ENCODE peak calls at places on chromosomes 5 and 9, in four cellular contexts. V is iPS-NIHi11; L is AG08396; W is stimulated activated CD8-positive, alpha-beta memory T cell treated with anti-CD3 and anti-CD28 coated beads, Interleukin-4, amount 100 ng/mL, for 24 hours. O is an unnamed sample.

GRCh38 chr5:111144352-111144930 is 52.3 kb downstream of the WDR36 start:
- DNase-seq in L (no peak), V (no peak), W (no peak), O (no peak)

GRCh38 chr9:278651-279050 is 64.0 kb downstream of the DOCK8 start:
- DNase-seq in W (no peak), V (no peak), L (no peak), O (no peak)

GRCh38 chr9:91750343-91750742 is 199.7 kb downstream of the ROR2 start:
- DNase-seq in W (no peak), V (no peak), L (no peak), O (no peak)

GRCh38 chr5:81232449-81233079 is 558 bp upstream of the CKMT2 start:
- DNase-seq in V (no peak), W (no peak), L (peak; percentile 81), O (no peak)

GRCh38 chr5:104706570-104706969 is 1144.0 kb upstream of the NUDT12 start:
- DNase-seq in V (no peak), L (no peak), W (no peak), O (no peak)

GRCh38 chr5:142542906-142543305 is 143.0 kb downstream of the FGF1 start:
- DNase-seq in W (no peak), L (peak; percentile 17), V (no peak), O (no peak)

GRCh38 chr5:101429241-101429640 is 526.2 kb upstream of the ST8SIA4 start:
- DNase-seq in L (peak; percentile 2), W (no peak), V (no peak), O (no peak)

GRCh38 chr5:157460921-157461792 is 1.1 kb downstream of the NIPAL4 start:
- DNase-seq in W (no peak), V (no peak), L (no peak), O (no peak)

GRCh38 chr9:89731262-89731980 is 126.6 kb downstream of the GADD45G start:
- DNase-seq in W (no peak), V (no peak), L (no peak), O (no peak)

GRCh38 chr5:108857905-108858304 is 110.2 kb downstream of the FER start:
- DNase-seq in W (no peak), L (no peak), V (no peak), O (no peak)

GRCh38 chr5:171640396-171640981 is 145.1 kb upstream of the SMIM23 start:
- DNase-seq in W (no peak), L (no peak), V (no peak), O (no peak)

GRCh38 chr9:109843651-109844050 is 63.7 kb downstream of the PALM2AKAP2 start:
- DNase-seq in L (no peak), V (no peak), W (no peak), O (no peak)

GRCh38 chr5:107570805-107571531 is 99.8 kb downstream of the EFNA5 start:
- DNase-seq in W (no peak), V (no peak), L (no peak), O (peak; percentile 14)

GRCh38 chr9:74443036-74443750 is 53.9 kb upstream of the RORB start:
- DNase-seq in V (no peak), W (no peak), L (no peak), O (no peak)

GRCh38 chr9:124489222-124489621 is 18.0 kb downstream of the NR5A1 start:
- DNase-seq in W (no peak), L (no peak), V (no peak), O (no peak)

GRCh38 chr5:170000155-170000554 is 19.9 kb upstream of the INSYN2B start:
- DNase-seq in V (no peak), W (no peak), L (no peak), O (no peak)

GRCh38 chr9:124126571-124127289 is 115.2 kb downstream of the LHX2 start:
- DNase-seq in W (peak; percentile 71), V (peak; percentile 88), L (peak; percentile 81), O (peak; percentile 71)

GRCh38 chr5:132365213-132365612 is 4.3 kb upstream of the SLC22A5 start:
- DNase-seq in L (no peak), W (no peak), V (no peak), O (peak; percentile 65)

GRCh38 chr5:15376803-15377202 is 123.2 kb upstream of the FBXL7 start:
- DNase-seq in L (no peak), V (no peak), W (no peak), O (no peak)

GRCh38 chr9:95225016-95225745 is 92.3 kb downstream of the FANCC start:
- DNase-seq in L (no peak), W (no peak), V (no peak), O (no peak)

GRCh38 chr5:176784218-176785165 is 25.9 kb upstream of the UNC5A start:
- DNase-seq in V (peak; percentile 66), L (peak; percentile 58), W (no peak), O (peak; percentile 86)

GRCh38 chr5:21087766-21088165 is 1099.8 kb upstream of the CDH18 start:
- DNase-seq in V (no peak), L (no peak), W (no peak), O (no peak)

GRCh38 chr5:124180523-124181461 is 565.6 kb downstream of the ZNF608 start:
- DNase-seq in L (no peak), W (no peak), V (no peak), O (no peak)

GRCh38 chr9:137778336-137778735 is 99.2 kb upstream of the CACNA1B start:
- DNase-seq in W (no peak), L (no peak), V (no peak), O (no peak)

GRCh38 chr9:123775885-123776284 is 154.0 kb downstream of the DENND1A start:
- DNase-seq in W (no peak), L (no peak), V (no peak), O (no peak)

GRCh38 chr9:92715488-92716231 is 45.7 kb upstream of the IPPK start:
- DNase-seq in L (no peak), W (no peak), V (no peak), O (no peak)

GRCh38 chr9:122005597-122005996 is 87.5 kb downstream of the TTLL11 start:
- DNase-seq in V (peak; percentile 51), L (peak; percentile 42), W (no peak), O (peak; percentile 69)

GRCh38 chr9:132942541-132943182 is 1.8 kb downstream of the TSC1 start:
- DNase-seq in L (no peak), V (no peak), W (no peak), O (no peak)

GRCh38 chr9:92954078-92954861 is 6.9 kb downstream of the FGD3 start:
- DNase-seq in V (no peak), L (no peak), W (no peak), O (no peak)

GRCh38 chr5:749101-749670 is 35.3 kb downstream of the ZDHHC11B start:
- DNase-seq in W (no peak), L (no peak), V (no peak), O (no peak)

GRCh38 chr5:139655727-139656271 is 7.7 kb downstream of the CXXC5 start:
- DNase-seq in L (peak; percentile 71), V (no peak), W (no peak), O (peak; percentile 72)

GRCh38 chr9:90074319-90074962 is 469.6 kb downstream of the GADD45G start:
- DNase-seq in L (no peak), V (no peak), W (no peak), O (no peak)

O was measured in A549.